ENCODE peak calls at places on chromosomes 16 and 17, in six cellular contexts. O is PC-3, N is GM13976, L is ovary, Y is AG09309, A is nephron progenitor cell. Z is an unnamed sample.

GRCh38 chr17:66507982-66508760 is 205.8 kb downstream of the PRKCA start:
- DNase-seq in O (no peak), N (no peak), L (no peak), Y (no peak), A (no peak), Z (no peak)

GRCh38 chr17:57989011-57989345 is 924 bp upstream of the VEZF1 start:
- DNase-seq in O (peak), N (no peak), L (peak), Y (no peak), A (no peak), Z (peak)

GRCh38 chr17:75635610-75636202 is 2.5 kb downstream of the SMIM5 start:
- DNase-seq in O (no peak), N (no peak), L (no peak), Y (no peak), A (no peak), Z (no peak)

GRCh38 chr16:47848481-47849109 is 307.2 kb downstream of the ABCC12 start:
- DNase-seq in O (peak), N (no peak), L (no peak), Y (no peak), A (no peak), Z (no peak)

GRCh38 chr16:57271867-57272495 is 12.5 kb downstream of the PLLP start:
- DNase-seq in O (no peak), N (no peak), L (no peak), Y (no peak), A (no peak), Z (no peak)

GRCh38 chr17:3535253-3535995 is 22.2 kb downstream of the TRPV3 start:
- DNase-seq in O (peak), N (peak), L (peak), Y (no peak), A (peak), Z (peak)

GRCh38 chr17:32157225-32157624 is 14.9 kb downstream of the RHOT1 start:
- DNase-seq in O (peak), N (no peak), L (no peak), Y (no peak), A (no peak), Z (no peak)

GRCh38 chr16:68707341-68708152 is 29.5 kb upstream of the CDH1 start:
- DNase-seq in O (peak), N (no peak), L (no peak), Y (no peak), A (peak), Z (peak)

GRCh38 chr16:76193851-76194620 is 83.2 kb upstream of the CNTNAP4 start:
- DNase-seq in O (no peak), N (no peak), L (no peak), Y (no peak), A (no peak), Z (no peak)

GRCh38 chr17:1644493-1645206 is 882 bp downstream of the SCARF1 start:
- DNase-seq in O (peak), N (peak), L (no peak), Y (no peak), A (no peak), Z (no peak)

GRCh38 chr16:50198802-50199410 is 45.8 kb downstream of the TENT4B start:
- DNase-seq in O (peak), N (no peak), L (no peak), Y (no peak), A (no peak), Z (no peak)

GRCh38 chr16:1296688-1297412 is 12.6 kb upstream of the UBE2I start:
- DNase-seq in O (peak), N (no peak), L (no peak), Y (no peak), A (no peak), Z (peak)

GRCh38 chr17:74360993-74361612 is 565 bp downstream of the BTBD17 start:
- DNase-seq in O (no peak), N (no peak), L (no peak), Y (no peak), A (no peak), Z (no peak)

GRCh38 chr17:39164675-39165143 is 1.3 kb downstream of the ARL5C start:
- DNase-seq in O (peak), N (peak), L (peak), Y (peak), A (peak), Z (peak)

GRCh38 chr16:12951392-12951791 is 50.0 kb downstream of the SHISA9 start:
- DNase-seq in O (no peak), N (no peak), L (no peak), Y (no peak), A (no peak), Z (no peak)

GRCh38 chr17:58273453-58274104 is 7.2 kb downstream of the MPO start:
- DNase-seq in O (no peak), N (peak), L (no peak), Y (no peak), A (no peak), Z (no peak)

GRCh38 chr17:44360826-44361225 is 2.8 kb downstream of the FAM171A2 start:
- DNase-seq in O (no peak), N (no peak), L (peak), Y (no peak), A (peak), Z (no peak)

GRCh38 chr17:37292429-37293139 is 83.2 kb upstream of the C17orf78 start:
- DNase-seq in O (no peak), N (no peak), L (no peak), Y (no peak), A (no peak), Z (no peak)

GRCh38 chr17:7438050-7438614 is 1.2 kb upstream of the FGF11 start:
- DNase-seq in O (no peak), N (no peak), L (peak), Y (no peak), A (peak), Z (no peak)

GRCh38 chr17:42999003-42999525 is 845 bp downstream of the RPL27 start:
- DNase-seq in O (no peak), N (no peak), L (no peak), Y (no peak), A (no peak), Z (no peak)

GRCh38 chr16:70759666-70760065 is 41.3 kb downstream of the VAC14 start:
- DNase-seq in O (no peak), N (no peak), L (no peak), Y (no peak), A (no peak), Z (no peak)
- TF ChIP-seq CTCF in O (no peak), N (no peak), L (no peak), Y (peak), A (no peak), Z (no peak)

DNA sequence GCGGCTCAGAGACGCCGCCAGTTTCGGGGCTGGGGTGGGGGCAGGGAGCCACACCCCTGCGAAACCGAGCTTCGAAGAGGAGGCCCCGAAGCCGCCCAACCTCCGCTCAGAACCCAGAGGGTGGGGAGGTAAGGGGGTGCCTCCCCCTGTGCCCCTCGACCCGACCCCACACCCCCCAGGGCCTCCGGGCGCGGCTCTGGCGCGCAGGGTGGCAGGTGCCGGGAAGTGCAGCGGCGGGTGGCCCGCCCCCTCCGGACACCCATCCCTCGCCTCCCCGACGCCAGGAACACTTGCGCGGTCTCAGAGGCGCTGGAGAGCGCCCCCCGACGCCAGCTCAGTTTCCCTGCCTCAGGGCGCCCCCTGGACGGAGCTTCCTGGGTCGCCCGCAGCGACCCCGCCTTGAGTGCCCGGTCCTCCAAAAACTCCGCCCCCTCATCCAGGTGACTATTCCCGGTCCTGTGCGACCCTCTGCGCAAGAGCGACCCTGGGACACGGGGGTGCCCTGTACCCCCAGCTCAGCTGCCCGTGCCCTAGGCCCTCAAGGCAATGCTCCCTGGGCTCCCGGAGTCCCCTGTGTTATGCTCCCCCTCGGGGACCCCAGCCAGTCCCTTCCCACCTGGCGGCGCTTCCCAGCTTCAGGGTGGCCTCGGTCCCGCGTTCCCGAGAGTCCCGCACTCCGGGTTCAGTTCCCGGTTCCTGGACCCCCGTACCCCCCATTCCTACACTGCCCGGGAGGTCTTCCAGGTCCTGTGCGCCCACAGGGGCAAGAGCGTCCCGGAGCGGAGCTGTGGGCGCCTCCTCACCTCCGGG is 562 bp downstream of the PPL start:
- DNase-seq in O (peak), N (peak), L (peak), Y (no peak), A (peak), Z (peak)
- TF ChIP-seq CTCF in O (peak), N (no peak), L (peak), Y (no peak), A (no peak), Z (peak)

GRCh38 chr17:82914375-82914774 is 74.6 kb upstream of the ZNF750 start:
- DNase-seq in O (peak), N (peak), L (no peak), Y (no peak), A (no peak), Z (no peak)
- TF ChIP-seq CTCF in O (peak), N (no peak), L (no peak), Y (peak), A (no peak), Z (no peak)

GRCh38 chr16:85564277-85565051 is 48.7 kb upstream of the GSE1 start:
- DNase-seq in O (peak), N (peak), L (no peak), Y (no peak), A (no peak), Z (peak)
- TF ChIP-seq CTCF in O (peak), N (peak), L (no peak), Y (peak), A (peak), Z (peak)

GRCh38 chr17:81471804-81472456 is 40.7 kb downstream of the ACTG1 start:
- DNase-seq in O (no peak), N (no peak), L (peak), Y (peak), A (no peak), Z (no peak)
- TF ChIP-seq CTCF in O (no peak), N (no peak), L (peak), Y (peak), A (no peak), Z (no peak)

DNA sequence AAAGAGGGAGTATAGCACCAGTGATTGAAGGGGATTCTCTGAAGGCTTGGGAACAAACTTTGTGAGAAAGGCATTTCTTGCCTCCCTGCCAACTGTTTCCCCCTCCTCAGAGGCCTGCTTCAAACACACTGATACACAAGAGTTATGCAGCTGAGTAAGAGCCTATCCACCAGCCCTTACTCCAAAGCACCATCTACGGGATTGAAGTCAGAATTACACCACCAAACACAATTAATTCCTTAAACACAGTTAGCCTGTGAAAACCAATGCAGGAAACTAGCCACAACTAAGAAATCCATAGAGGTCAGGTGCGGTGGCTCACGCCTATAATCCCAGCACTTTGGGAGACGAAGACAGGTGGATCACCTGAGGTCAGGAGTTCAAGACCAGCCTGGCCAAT is 138.3 kb downstream of the SHCBP1 start:
- DNase-seq in O (no peak), N (no peak), L (no peak), Y (no peak), A (no peak), Z (no peak)
- TF ChIP-seq CTCF in O (peak), N (no peak), L (no peak), Y (no peak), A (no peak), Z (no peak)

GRCh38 chr16:10521681-10522274 is 58.6 kb downstream of the EMP2 start:
- DNase-seq in O (peak), N (peak), L (no peak), Y (no peak), A (peak), Z (peak)
- TF ChIP-seq CTCF in O (peak), N (peak), L (peak), Y (peak), A (peak), Z (peak)

GRCh38 chr17:17435323-17435722 is 41.5 kb upstream of the MED9 start:
- DNase-seq in O (peak), N (no peak), L (no peak), Y (peak), A (peak), Z (no peak)
- TF ChIP-seq CTCF in O (peak), N (no peak), L (no peak), Y (peak), A (no peak), Z (no peak)